ENCODE peak calls at places on chromosome 15, in eight cellular contexts. C is GM12865, R is RWPE1, Q is H9, L is coronary artery, U is fibroblast of mammary gland, J is cardiac muscle cell, K is fibroblast of lung. V is an unnamed sample.

GRCh38 chr15:81411056-81411455 is 37.0 kb upstream of the TMC3 start:
- DNase-seq in K (no peak), R (no peak), L (no peak), Q (peak), U (no peak), J (no peak), C (no peak), V (no peak)

GRCh38 chr15:88542342-88542733 is 4.1 kb downstream of the DET1 start:
- DNase-seq in L (no peak), C (no peak), Q (no peak), R (no peak), U (peak), J (peak), K (no peak), V (no peak)

GRCh38 chr15:58043192-58043903 is 22.2 kb downstream of the ALDH1A2 start:
- DNase-seq in R (no peak), C (peak), L (no peak), K (peak), J (peak), Q (no peak), U (peak), V (no peak)

GRCh38 chr15:63718590-63719035 is 115.1 kb downstream of the HERC1 start:
- DNase-seq in L (no peak), R (peak), J (peak), C (no peak), Q (no peak), K (peak), U (peak), V (no peak)

GRCh38 chr15:73996939-73997338 is 2.4 kb downstream of the PML start:
- DNase-seq in L (no peak), U (peak), R (no peak), J (peak), C (peak), Q (no peak), K (peak), V (no peak)

GRCh38 chr15:66826504-66826903 is 124.5 kb downstream of the SMAD6 start:
- DNase-seq in K (no peak), L (no peak), R (no peak), Q (no peak), U (no peak), C (no peak), J (no peak), V (no peak)

GRCh38 chr15:74428442-74428787 is 5.3 kb downstream of the SEMA7A start:
- DNase-seq in J (no peak), L (no peak), C (peak), U (no peak), K (no peak), R (no peak), Q (no peak), V (no peak)

GRCh38 chr15:94105760-94106159 is 125.6 kb upstream of the MCTP2 start:
- DNase-seq in J (no peak), K (no peak), L (no peak), U (no peak), R (no peak), Q (no peak), C (no peak), V (no peak)

GRCh38 chr15:63075072-63075995 is 32.8 kb downstream of the TPM1 start:
- DNase-seq in L (no peak), K (peak), U (peak), R (no peak), C (peak), Q (peak), J (no peak), V (no peak)

GRCh38 chr15:36301931-36302330 is 277.5 kb upstream of the CDIN1 start:
- DNase-seq in L (no peak), R (no peak), C (no peak), J (no peak), K (no peak), U (no peak), Q (no peak), V (no peak)

GRCh38 chr15:76169013-76169412 is 109.2 kb downstream of the TMEM266 start:
- DNase-seq in J (peak), L (no peak), K (no peak), Q (peak), C (peak), R (no peak), U (peak), V (no peak)

GRCh38 chr15:50764331-50765201 is 940 bp downstream of the SPPL2A start:
- DNase-seq in R (peak), J (peak), U (peak), K (peak), C (peak), Q (no peak), L (no peak), V (no peak)

GRCh38 chr15:100116416-100117190 is 225.2 kb downstream of the ADAMTS17 start:
- DNase-seq in K (peak), L (no peak), J (peak), R (no peak), U (peak), Q (no peak), C (no peak), V (no peak)

GRCh38 chr15:84992157-84992940 is 10.7 kb downstream of the PDE8A start:
- DNase-seq in L (no peak), R (peak), Q (no peak), J (peak), K (peak), U (peak), C (no peak), V (no peak)

GRCh38 chr15:70328137-70329115 is 230.7 kb upstream of the TLE3 start:
- DNase-seq in K (peak), R (no peak), J (peak), C (peak), U (peak), L (peak), Q (no peak), V (no peak)

GRCh38 chr15:68475449-68475848 is 43.5 kb upstream of the ITGA11 start:
- DNase-seq in C (no peak), K (no peak), Q (no peak), L (no peak), R (no peak), J (no peak), U (no peak), V (no peak)
- TF ChIP-seq CTCF in C (no peak), K (no peak), Q (no peak), L (no peak), R (no peak), J (no peak), U (no peak), V (no peak)

GRCh38 chr15:71754660-71755059 is 55.7 kb upstream of the NR2E3 start:
- DNase-seq in Q (no peak), K (no peak), C (no peak), U (no peak), L (no peak), J (no peak), R (no peak), V (no peak)

GRCh38 chr15:71753346-71753745 is 57.0 kb upstream of the NR2E3 start:
- DNase-seq in K (peak), U (peak), C (no peak), Q (no peak), L (no peak), R (no peak), J (peak), V (no peak)

GRCh38 chr15:71755092-71755491 is 55.3 kb upstream of the NR2E3 start:
- DNase-seq in K (no peak), J (no peak), R (no peak), C (no peak), L (no peak), U (no peak), Q (no peak), V (no peak)

GRCh38 chr15:71752085-71752484 is 58.3 kb upstream of the NR2E3 start:
- DNase-seq in U (no peak), C (no peak), L (no peak), J (no peak), R (no peak), Q (no peak), K (no peak), V (no peak)

DNA sequence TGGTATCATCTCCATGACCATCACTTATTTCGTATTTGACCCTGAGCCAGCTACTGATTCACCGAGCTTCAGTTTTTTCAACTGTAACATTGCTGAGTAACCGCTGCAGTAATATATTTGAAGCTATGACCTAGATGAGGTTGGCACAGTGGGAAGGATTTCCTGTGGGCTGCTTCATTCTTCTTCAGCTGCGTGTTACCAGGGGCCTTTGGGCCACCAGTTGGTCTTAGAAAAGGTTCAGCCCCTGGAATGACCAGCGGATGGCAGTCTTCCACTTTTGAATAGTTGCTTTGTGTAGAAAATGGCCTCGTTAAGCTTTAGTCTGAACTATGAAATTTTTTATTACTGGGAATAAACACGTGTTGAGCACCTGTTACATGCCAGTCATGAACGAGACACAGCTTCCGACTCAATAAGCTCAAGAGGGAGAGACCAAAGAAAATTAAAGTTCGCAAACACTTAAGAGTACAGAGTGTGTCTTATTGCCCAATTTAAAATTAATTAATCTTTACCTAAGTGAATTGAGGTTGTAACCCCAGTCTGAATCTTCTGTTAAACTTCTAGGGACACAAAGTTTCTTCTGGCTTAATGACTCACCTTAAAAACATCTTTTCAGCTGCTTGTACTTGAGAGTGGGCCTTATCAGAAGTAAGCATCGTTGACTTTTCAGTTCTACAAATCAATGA is 57.6 kb upstream of the NR2E3 start:
- DNase-seq in C (peak), R (peak), Q (peak), U (peak), J (peak), K (peak), L (no peak), V (no peak)
- TF ChIP-seq CTCF in C (peak), R (peak), Q (peak), U (peak), J (peak), K (peak), L (no peak), V (peak)

DNA sequence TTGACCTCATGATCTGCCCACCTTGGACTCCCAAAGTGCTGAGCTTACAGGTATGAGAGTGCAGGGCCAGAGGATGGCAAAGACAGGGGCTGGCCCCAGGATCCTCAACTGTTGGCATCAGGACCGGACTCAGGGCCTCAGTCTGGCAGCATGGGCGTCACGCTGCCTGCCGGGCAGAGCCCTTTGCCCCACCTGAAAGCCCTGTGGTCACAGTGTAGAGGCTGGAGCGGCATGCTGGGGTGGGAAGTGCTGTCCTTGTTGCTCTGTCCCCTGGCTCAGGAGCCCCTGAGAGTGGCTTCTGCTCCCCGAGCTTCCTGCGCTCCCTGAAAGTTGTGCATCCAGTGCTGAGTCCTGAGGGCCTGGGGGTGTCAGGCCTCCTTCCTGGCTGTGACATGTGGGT is 147.1 kb downstream of the OR4M2 start:
- DNase-seq in R (no peak), C (no peak), L (no peak), Q (no peak), U (no peak), K (no peak), J (no peak), V (no peak)
- TF ChIP-seq CTCF in R (no peak), C (no peak), L (no peak), Q (no peak), U (no peak), K (no peak), J (no peak), V (no peak)

GRCh38 chr15:61828008-61828407 is 232.2 kb downstream of the VPS13C start:
- DNase-seq in Q (no peak), C (no peak), L (no peak), J (no peak), K (no peak), U (no peak), R (no peak), V (no peak)
- TF ChIP-seq CTCF in Q (peak), C (no peak), L (no peak), J (no peak), K (no peak), U (peak), R (no peak), V (no peak)

GRCh38 chr15:28915935-28916334 is 30.2 kb downstream of the APBA2 start:
- DNase-seq in U (no peak), R (no peak), L (no peak), K (no peak), J (no peak), C (no peak), Q (no peak), V (peak)
- TF ChIP-seq CTCF in U (no peak), R (no peak), L (no peak), K (no peak), J (no peak), C (no peak), Q (no peak), V (no peak)

GRCh38 chr15:91356083-91356482 is 256.0 kb downstream of the SV2B start:
- DNase-seq in Q (no peak), K (no peak), U (no peak), L (no peak), J (no peak), C (no peak), R (no peak), V (no peak)

GRCh38 chr15:91357011-91357410 is 257.0 kb downstream of the SV2B start:
- DNase-seq in K (no peak), J (no peak), U (no peak), Q (no peak), C (no peak), L (no peak), R (no peak), V (no peak)

DNA sequence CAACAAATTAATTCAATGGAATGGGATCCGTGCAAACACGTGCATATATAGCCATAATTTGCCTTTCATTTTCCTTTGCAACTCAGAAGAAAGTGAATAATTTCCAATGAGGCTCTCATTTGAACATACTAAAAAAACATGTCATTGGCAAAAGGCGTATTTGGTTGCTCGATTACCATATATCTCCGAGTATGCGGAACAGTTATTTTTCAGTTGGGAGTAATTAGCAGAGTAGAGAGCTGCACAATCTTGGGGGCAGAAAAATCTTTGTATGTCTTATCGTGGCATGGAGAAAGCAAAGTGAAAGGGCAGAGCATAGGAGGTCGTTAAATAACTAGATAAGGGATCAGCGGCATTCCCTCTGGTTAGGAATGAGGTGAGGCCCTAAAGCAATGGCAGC is 257.5 kb downstream of the SV2B start:
- DNase-seq in R (no peak), Q (no peak), C (no peak), J (no peak), K (no peak), U (no peak), L (no peak), V (no peak)
- TF ChIP-seq CTCF in R (no peak), Q (no peak), C (no peak), J (no peak), K (no peak), U (no peak), L (no peak), V (no peak)